ENCODE peak calls at places on chromosomes 2 and 18, in nine cellular contexts. G, Z, R, A, H, T, X, Q and W are unnamed samples.

GRCh38 chr18:78776151-78776550 is 203.5 kb upstream of the SALL3 start:
- DNase-seq in G (no peak), Z (no peak), R (no peak), A (no peak), H (peak; percentile 9), T (no peak), X (no peak), Q (no peak), W (peak; percentile 40)

GRCh38 chr2:146844226-146844990 is 1000.4 kb upstream of the ACVR2A start:
- DNase-seq in G (no peak), Z (no peak), R (no peak), A (peak; percentile 4), H (no peak), T (no peak), X (no peak), Q (no peak), W (no peak)

GRCh38 chr2:10904455-10904854 is 7.3 kb upstream of the KCNF1 start:
- DNase-seq in G (no peak), Z (no peak), R (no peak), A (no peak), H (no peak), T (no peak), X (no peak), Q (no peak), W (no peak)

GRCh38 chr18:77702686-77703085 is 453.0 kb downstream of the GALR1 start:
- DNase-seq in G (no peak), Z (no peak), R (no peak), A (peak; percentile 2), H (no peak), T (no peak), X (no peak), Q (no peak), W (no peak)

GRCh38 chr2:160220001-160220400 is 19.9 kb upstream of the ITGB6 start:
- DNase-seq in G (no peak), Z (no peak), R (no peak), A (no peak), H (no peak), T (no peak), X (no peak), Q (no peak), W (no peak)

GRCh38 chr2:219803294-219803693 is 175.9 kb downstream of the SLC4A3 start:
- DNase-seq in G (no peak), Z (no peak), R (no peak), A (peak; percentile 34), H (no peak), T (no peak), X (no peak), Q (no peak), W (no peak)

GRCh38 chr2:174035981-174036742 is 71.0 kb upstream of the SP3 start:
- DNase-seq in G (no peak), Z (no peak), R (no peak), A (peak; percentile 11), H (no peak), T (no peak), X (peak; percentile 79), Q (no peak), W (peak; percentile 66)

GRCh38 chr2:237326250-237327171 is 87.5 kb downstream of the COL6A3 start:
- DNase-seq in G (no peak), Z (no peak), R (no peak), A (peak; percentile 87), H (no peak), T (peak; percentile 61), X (peak; percentile 24), Q (no peak), W (peak; percentile 66)

GRCh38 chr2:53275743-53276142 is 491.9 kb upstream of the CHAC2 start:
- DNase-seq in G (no peak), Z (no peak), R (no peak), A (no peak), H (no peak), T (no peak), X (no peak), Q (no peak), W (no peak)

GRCh38 chr18:69127844-69128486 is 272.7 kb upstream of the DOK6 start:
- DNase-seq in G (no peak), Z (no peak), R (no peak), A (no peak), H (peak; percentile 18), T (no peak), X (no peak), Q (no peak), W (no peak)

GRCh38 chr2:75200140-75200985 is 1.0 kb upstream of the TACR1 start:
- DNase-seq in G (peak; percentile 72), Z (no peak), R (no peak), A (peak; percentile 39), H (peak; percentile 72), T (peak; percentile 26), X (peak; percentile 9), Q (no peak), W (peak; percentile 80)

GRCh38 chr2:200713704-200714064 is 98.0 kb upstream of the BZW1 start:
- DNase-seq in G (no peak), Z (no peak), R (no peak), A (no peak), H (no peak), T (peak; percentile 21), X (no peak), Q (peak; percentile 12), W (no peak)
- H3K27ac ChIP-seq in G (peak overlapping the region; percentile 75), Z (peak overlapping the region; percentile 71), R (peak overlapping the region; percentile 75), A (peak overlapping the region; percentile 15), H (peak overlapping the region; percentile 77), T (no peak overlapping the region), X (peak overlapping the region; percentile 51), Q (peak overlapping the region; percentile 81), W (peak overlapping the region; percentile 68)

GRCh38 chr2:165874445-165875039 is 79.0 kb downstream of the TTC21B start:
- DNase-seq in G (no peak), Z (peak; percentile 28), R (no peak), A (peak; percentile 75), H (no peak), T (no peak), X (peak; percentile 65), Q (no peak), W (no peak)
- TF ChIP-seq CTCF in G (peak; percentile 63), Z (peak; percentile 59), R (peak; percentile 89), A (peak; percentile 88), H (peak; percentile 47), T (peak; percentile 62), X (peak; percentile 38), Q (peak; percentile 68), W (no peak)

GRCh38 chr18:45844938-45845337 is 19.5 kb downstream of the SIGLEC15 start:
- DNase-seq in G (no peak), Z (no peak), R (no peak), A (no peak), H (no peak), T (no peak), X (no peak), Q (no peak), W (no peak)

GRCh38 chr18:45849529-45849928 is 24.1 kb downstream of the SIGLEC15 start:
- DNase-seq in G (no peak), Z (no peak), R (no peak), A (no peak), H (no peak), T (no peak), X (no peak), Q (no peak), W (no peak)

GRCh38 chr18:45850021-45850420 is 24.5 kb downstream of the SIGLEC15 start:
- DNase-seq in G (no peak), Z (no peak), R (no peak), A (no peak), H (peak; percentile 39), T (no peak), X (no peak), Q (no peak), W (no peak)

GRCh38 chr18:45845410-45845809 is 19.9 kb downstream of the SIGLEC15 start:
- DNase-seq in G (no peak), Z (no peak), R (no peak), A (no peak), H (no peak), T (no peak), X (no peak), Q (no peak), W (no peak)

DNA sequence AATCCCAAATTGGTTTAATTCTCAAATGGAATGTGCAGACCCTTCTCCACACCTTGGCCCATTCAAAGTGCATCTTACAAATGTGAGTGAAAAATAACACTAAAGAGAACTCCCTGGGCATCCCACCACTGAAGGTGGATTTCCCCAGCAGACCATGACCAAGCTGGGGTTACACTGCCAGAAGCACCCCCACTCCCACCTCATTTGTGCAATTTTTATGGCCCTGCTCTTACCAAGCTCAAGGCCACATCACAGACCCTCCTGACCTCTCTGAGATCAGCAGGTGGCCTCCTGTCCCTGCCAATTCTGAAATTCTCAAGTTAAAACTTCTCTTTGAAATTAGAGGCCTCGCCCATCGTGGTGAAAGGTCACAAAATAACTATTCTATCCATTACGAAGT is 21.6 kb downstream of the SIGLEC15 start:
- DNase-seq in G (no peak), Z (no peak), R (no peak), A (no peak), H (no peak), T (no peak), X (no peak), Q (no peak), W (no peak)
- H3K27ac ChIP-seq in G (no peak overlapping the region), Z (no peak overlapping the region), R (no peak overlapping the region), A (no peak overlapping the region), H (no peak overlapping the region), T (no peak overlapping the region), X (no peak overlapping the region), Q (no peak overlapping the region), W (no peak overlapping the region)

DNA sequence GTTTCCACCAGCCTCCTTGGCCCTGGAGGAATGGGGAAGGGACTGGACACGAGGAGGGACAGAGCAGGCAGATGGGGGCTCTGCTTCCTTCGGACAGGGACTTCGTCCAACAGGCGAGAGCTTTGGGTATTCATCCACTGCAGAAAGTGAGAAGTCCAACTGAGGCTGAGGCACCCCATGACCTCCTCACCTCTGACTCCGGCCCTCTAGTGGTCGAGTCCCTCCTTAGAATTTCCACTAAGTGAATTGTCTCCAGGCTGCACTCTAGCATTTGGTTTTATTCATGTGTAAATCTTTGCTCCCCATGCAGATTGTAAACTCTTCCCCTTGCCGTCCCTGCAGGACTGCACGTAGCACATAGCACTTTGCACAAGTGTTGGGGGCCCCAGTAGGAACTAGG is 75.6 kb downstream of the TMEM247 start:
- DNase-seq in G (no peak), Z (no peak), R (no peak), A (no peak), H (no peak), T (no peak), X (no peak), Q (no peak), W (no peak)
- TF ChIP-seq CTCF in G (peak; percentile 35), Z (peak; percentile 44), R (peak; percentile 51), A (no peak), H (no peak), T (no peak), X (peak; percentile 20), Q (peak; percentile 58), W (no peak)

GRCh38 chr2:217695033-217695520 is 307.7 kb downstream of the TNS1 start:
- DNase-seq in G (no peak), Z (no peak), R (no peak), A (peak; percentile 97), H (no peak), T (no peak), X (no peak), Q (no peak), W (no peak)
- H3K27ac ChIP-seq in G (peak overlapping the region; percentile 46), Z (no peak overlapping the region), R (no peak overlapping the region), A (peak overlapping the region; percentile 93), H (no peak overlapping the region), T (no peak overlapping the region), X (no peak overlapping the region), Q (no peak overlapping the region), W (peak overlapping the region; percentile 55)

GRCh38 chr2:61144697-61145268 is 17.2 kb upstream of the C2orf74 start:
- DNase-seq in G (peak; percentile 97), Z (no peak), R (peak; percentile 83), A (peak; percentile 97), H (peak; percentile 96), T (peak; percentile 97), X (peak; percentile 100), Q (peak; percentile 85), W (peak; percentile 99)
- TF ChIP-seq CTCF in G (no peak), Z (no peak), R (no peak), A (no peak), H (no peak), T (no peak), X (no peak), Q (no peak), W (no peak)